ENCODE peak calls at places on chromosomes 12 and 14, in four cellular contexts. W is pancreas, D is MM.1S, F is left ventricle myocardium inferior. A is an unnamed sample. For H3K9me3, the result is how much of the 10 kb centered on the place peaks cover.

GRCh38 chr12:129848921-129849320 is 54.9 kb downstream of the TMEM132D start:
- DNase-seq in D (no peak), F (no peak), W (no peak), A (no peak)

GRCh38 chr12:61757831-61758505 is 502.2 kb upstream of the USP15 start:
- DNase-seq in W (no peak), D (no peak), F (no peak), A (no peak)

GRCh38 chr12:110124184-110124995 is at the start of gene IFT81:
- DNase-seq in W (peak), D (peak), F (peak), A (peak)

GRCh38 chr12:123139926-123140674 is 10.8 kb downstream of the PITPNM2 start:
- DNase-seq in W (no peak), F (no peak), D (no peak), A (peak)

GRCh38 chr14:22147716-22148115 is 441.3 kb downstream of the DAD1 start:
- DNase-seq in D (no peak), F (no peak), W (no peak), A (no peak)

GRCh38 chr12:17982556-17982955 is 107.4 kb downstream of the RERGL start:
- DNase-seq in F (no peak), W (no peak), D (no peak), A (no peak)

GRCh38 chr12:105588126-105588525 is 257.6 kb downstream of the C12orf75 start:
- DNase-seq in F (no peak), W (no peak), D (no peak), A (no peak)

GRCh38 chr12:124422570-124423523 is 128.0 kb downstream of the RFLNA start:
- DNase-seq in D (no peak), F (peak), W (peak), A (peak)

GRCh38 chr12:132660047-132660446 is 27.1 kb downstream of the POLE start:
- DNase-seq in W (no peak), D (no peak), F (no peak), A (no peak)

GRCh38 chr12:117882181-117882580 is 86.6 kb downstream of the KSR2 start:
- DNase-seq in D (no peak), F (no peak), W (no peak), A (no peak)

GRCh38 chr12:127429556-127429955 is 837.4 kb upstream of the TMEM132C start:
- DNase-seq in W (no peak), D (no peak), F (no peak), A (no peak)

GRCh38 chr12:80837342-80837978 is 100.3 kb downstream of the LIN7A start:
- DNase-seq in F (no peak), W (no peak), D (peak), A (peak)

GRCh38 chr12:110741371-110741770 is 1.3 kb downstream of the PPP1CC start:
- DNase-seq in W (no peak), F (no peak), D (no peak), A (peak)

GRCh38 chr14:81437226-81437625 is 37.1 kb upstream of the STON2 start:
- DNase-seq in F (no peak), D (no peak), W (no peak), A (no peak)

GRCh38 chr12:21615441-21615840 is 10.8 kb upstream of the GYS2 start:
- DNase-seq in F (no peak), W (no peak), D (no peak), A (no peak)

GRCh38 chr12:63978519-63978918 is 134.0 kb downstream of the SRGAP1 start:
- DNase-seq in D (no peak), W (no peak), F (no peak), A (peak)

GRCh38 chr12:78181544-78182162 is 351.0 kb downstream of the NAV3 start:
- DNase-seq in F (no peak), W (no peak), D (peak), A (peak)
- TF ChIP-seq CTCF in F (peak), W (no peak), D (peak), A (peak)

GRCh38 chr14:100212476-100213333 is 26.2 kb upstream of the YY1 start:
- DNase-seq in W (no peak), D (no peak), F (no peak), A (no peak)

GRCh38 chr14:100213956-100214767 is 24.8 kb upstream of the YY1 start:
- DNase-seq in D (peak), F (peak), W (peak), A (peak)

GRCh38 chr14:100214768-100215079 is 24.2 kb upstream of the YY1 start:
- DNase-seq in W (no peak), F (no peak), D (no peak), A (no peak)

GRCh38 chr14:100211893-100212292 is 27.1 kb upstream of the YY1 start:
- DNase-seq in D (no peak), F (no peak), W (no peak), A (no peak)

GRCh38 chr14:100213587-100213955 is 25.4 kb upstream of the YY1 start:
- DNase-seq in F (no peak), D (no peak), W (no peak), A (no peak)
- H3K4me3 ChIP-seq in F (peak), D (peak), W (peak), A (peak)

GRCh38 chr12:70157099-70157498 is 86.1 kb upstream of the CNOT2 start:
- DNase-seq in W (no peak), D (no peak), F (no peak), A (no peak)

GRCh38 chr12:70154960-70155589 is 88.2 kb upstream of the CNOT2 start:
- DNase-seq in W (no peak), D (no peak), F (no peak), A (peak)

GRCh38 chr12:70151993-70152392 is 91.2 kb upstream of the CNOT2 start:
- DNase-seq in F (no peak), W (no peak), D (no peak), A (no peak)

GRCh38 chr12:70150230-70150629 is 93.0 kb upstream of the CNOT2 start:
- DNase-seq in F (no peak), W (no peak), D (no peak), A (no peak)

GRCh38 chr12:70154087-70154486 is 89.1 kb upstream of the CNOT2 start:
- DNase-seq in W (no peak), F (no peak), D (peak), A (no peak)
- H3K9me3 ChIP-seq in W (under half), F (half or more), D (under half), A (under half)

GRCh38 chr14:49634547-49635334 is at the start of gene DNAAF2:
- DNase-seq in D (peak), W (peak), F (peak), A (peak)
- TF ChIP-seq CTCF in D (no peak), W (no peak), F (no peak), A (no peak)

GRCh38 chr14:68630611-68631013 is 162.3 kb downstream of the ZFP36L1 start:
- DNase-seq in F (no peak), W (no peak), D (no peak), A (no peak)

GRCh38 chr14:68627868-68628604 is 164.8 kb downstream of the ZFP36L1 start:
- DNase-seq in F (peak), D (no peak), W (peak), A (no peak)

GRCh38 chr14:68630081-68630571 is 162.7 kb downstream of the ZFP36L1 start:
- DNase-seq in W (no peak), F (no peak), D (no peak), A (peak)

GRCh38 chr14:68627050-68627867 is 165.6 kb downstream of the ZFP36L1 start:
- DNase-seq in D (no peak), F (no peak), W (no peak), A (no peak)

GRCh38 chr14:68628605-68629310 is 164.1 kb downstream of the ZFP36L1 start:
- DNase-seq in D (no peak), W (no peak), F (no peak), A (no peak)
- H3K4me3 ChIP-seq in D (no peak), W (peak), F (peak), A (no peak)

A was measured in cardiac muscle cell.